ENCODE peak calls at places on chromosomes 7 and 10, in five cellular contexts. Z is hypothalamus, W is psoas muscle, N is H9, V is SW 1271. K is an unnamed sample.

GRCh38 chr7:29806131-29806792 is at the start of gene WIPF3:
- DNase-seq in Z (no peak), W (peak), N (peak), V (no peak), K (no peak)

GRCh38 chr7:157357129-157358040 is 20.6 kb downstream of the DNAJB6 start:
- DNase-seq in Z (no peak), W (no peak), N (no peak), V (no peak), K (no peak)

GRCh38 chr10:124090630-124091209 is 2.7 kb downstream of the CHST15 start:
- DNase-seq in Z (no peak), W (no peak), N (no peak), V (no peak), K (no peak)

GRCh38 chr7:38905026-38905759 is 3.8 kb downstream of the VPS41 start:
- DNase-seq in Z (no peak), W (no peak), N (no peak), V (no peak), K (no peak)

GRCh38 chr10:117364121-117364960 is 10.9 kb downstream of the PDZD8 start:
- DNase-seq in Z (no peak), W (no peak), N (no peak), V (no peak), K (no peak)

GRCh38 chr7:101901661-101902491 is 84.5 kb downstream of the CUX1 start:
- DNase-seq in Z (no peak), W (peak), N (no peak), V (no peak), K (no peak)

GRCh38 chr7:115078386-115078785 is 156.5 kb downstream of the MDFIC start:
- DNase-seq in Z (no peak), W (no peak), N (no peak), V (no peak), K (no peak)

GRCh38 chr10:112774210-112774609 is 175.8 kb upstream of the TCF7L2 start:
- DNase-seq in Z (no peak), W (no peak), N (no peak), V (no peak), K (no peak)

GRCh38 chr7:105902325-105902911 is 26.0 kb upstream of the ATXN7L1 start:
- DNase-seq in Z (no peak), W (no peak), N (no peak), V (no peak), K (no peak)

GRCh38 chr10:79249156-79250121 is 97.8 kb upstream of the PPIF start:
- DNase-seq in Z (no peak), W (no peak), N (no peak), V (no peak), K (no peak)

GRCh38 chr7:114659409-114659808 is 244.8 kb downstream of the FOXP2 start:
- DNase-seq in Z (no peak), W (no peak), N (no peak), V (no peak), K (no peak)

GRCh38 chr10:86751477-86751876 is 4.9 kb upstream of the BMPR1A start:
- DNase-seq in Z (no peak), W (no peak), N (no peak), V (no peak), K (no peak)

GRCh38 chr10:129952771-129953489 is 11.1 kb downstream of the EBF3 start:
- DNase-seq in Z (no peak), W (no peak), N (no peak), V (no peak), K (no peak)

GRCh38 chr10:373015-373414 is 237.8 kb downstream of the ZMYND11 start:
- DNase-seq in Z (no peak), W (no peak), N (no peak), V (no peak), K (no peak)

GRCh38 chr7:69166979-69167516 is 431.2 kb upstream of the AUTS2 start:
- DNase-seq in Z (no peak), W (no peak), N (no peak), V (no peak), K (no peak)

GRCh38 chr10:61882621-61883375 is 18.7 kb upstream of the ARID5B start:
- DNase-seq in Z (no peak), W (no peak), N (no peak), V (no peak), K (no peak)

GRCh38 chr10:78931333-78932083 is 137.3 kb upstream of the ZMIZ1 start:
- DNase-seq in Z (no peak), W (peak), N (no peak), V (no peak), K (no peak)

GRCh38 chr10:121774813-121775212 is 153.0 kb downstream of the ATE1 start:
- DNase-seq in Z (no peak), W (no peak), N (no peak), V (no peak), K (no peak)

GRCh38 chr7:94632338-94633024 is 23.5 kb downstream of the SGCE start:
- DNase-seq in Z (no peak), W (no peak), N (no peak), V (no peak), K (no peak)

GRCh38 chr7:12570148-12570528 is 382 bp upstream of the SCIN start:
- DNase-seq in Z (no peak), W (no peak), N (no peak), V (no peak), K (no peak)

GRCh38 chr7:29319719-29320521 is 125.3 kb downstream of the CHN2 start:
- DNase-seq in Z (peak), W (no peak), N (no peak), V (no peak), K (no peak)

GRCh38 chr7:20132596-20132995 is 84.6 kb downstream of the MACC1 start:
- DNase-seq in Z (no peak), W (no peak), N (no peak), V (no peak), K (no peak)

GRCh38 chr10:123800299-123800698 is 91.3 kb downstream of the CPXM2 start:
- DNase-seq in Z (no peak), W (no peak), N (no peak), V (no peak), K (no peak)

GRCh38 chr10:32347363-32347735 is 391 bp upstream of the EPC1 start:
- DNase-seq in Z (no peak), W (no peak), N (peak), V (no peak), K (no peak)

GRCh38 chr10:13890617-13891541 is 304.1 kb downstream of the PRPF18 start:
- DNase-seq in Z (peak), W (peak), N (peak), V (no peak), K (no peak)

GRCh38 chr7:53350241-53350640 is 314.8 kb downstream of the POM121L12 start:
- DNase-seq in Z (no peak), W (no peak), N (peak), V (no peak), K (no peak)

GRCh38 chr10:12787297-12787696 is 214.2 kb downstream of the CCDC3 start:
- DNase-seq in Z (no peak), W (no peak), N (no peak), V (no peak), K (no peak)

GRCh38 chr7:76318488-76319353 is 16.2 kb downstream of the HSPB1 start:
- DNase-seq in Z (peak), W (peak), N (peak), V (peak), K (peak)

GRCh38 chr10:58545427-58545826 is 32.8 kb downstream of the BICC1 start:
- DNase-seq in Z (no peak), W (no peak), N (no peak), V (no peak), K (no peak)

GRCh38 chr10:31723074-31723750 is 205.4 kb downstream of the ARHGAP12 start:
- DNase-seq in Z (no peak), W (no peak), N (no peak), V (no peak), K (no peak)

GRCh38 chr7:83036721-83037380 is 125.8 kb downstream of the PCLO start:
- DNase-seq in Z (no peak), W (no peak), N (no peak), V (no peak), K (no peak)

GRCh38 chr10:57579926-57580325 is 687.8 kb downstream of the IPMK start:
- DNase-seq in Z (peak), W (no peak), N (peak), V (no peak), K (no peak)

GRCh38 chr7:47047384-47047783 is 534.5 kb downstream of the TNS3 start:
- DNase-seq in Z (no peak), W (no peak), N (no peak), V (no peak), K (no peak)

GRCh38 chr7:111931016-111931517 is 275.1 kb downstream of the DOCK4 start:
- DNase-seq in Z (no peak), W (no peak), N (peak), V (no peak), K (no peak)

GRCh38 chr10:14573666-14574261 is 200.9 kb downstream of the FAM107B start:
- DNase-seq in Z (no peak), W (no peak), N (peak), V (no peak), K (no peak)